ENCODE peak calls at places on chromosomes 4 and X, in eight cellular contexts. I, J, B, N, Q, S, D and F are unnamed samples.

GRCh38 chr4:86558258-86558657 is 35.9 kb upstream of the PTPN13 start:
- DNase-seq in I (no peak), J (no peak), B (no peak), N (no peak), Q (no peak), S (no peak), D (no peak), F (no peak)

GRCh38 chr4:125735107-125735506 is 420.4 kb downstream of the FAT4 start:
- DNase-seq in I (peak), J (no peak), B (peak), N (peak), Q (no peak), S (no peak), D (no peak), F (peak)

GRCh38 chr4:65747386-65747785 is 77.1 kb upstream of the EPHA5 start:
- DNase-seq in I (no peak), J (no peak), B (no peak), N (no peak), Q (no peak), S (no peak), D (no peak), F (no peak)

GRCh38 chr4:26076000-26076587 is 162.1 kb downstream of the SMIM20 start:
- DNase-seq in I (no peak), J (no peak), B (no peak), N (no peak), Q (peak), S (no peak), D (no peak), F (no peak)

GRCh38 chrX:132532955-132533354 is 44.1 kb upstream of the MBNL3 start:
- DNase-seq in I (no peak), J (no peak), B (no peak), N (peak), Q (no peak), S (no peak), D (no peak), F (no peak)

GRCh38 chr4:10346023-10346422 is 111.2 kb downstream of the ZNF518B start:
- DNase-seq in I (no peak), J (no peak), B (no peak), N (no peak), Q (no peak), S (no peak), D (no peak), F (peak)

GRCh38 chrX:142156567-142156966 is 48.5 kb downstream of the MAGEC2 start:
- DNase-seq in I (no peak), J (no peak), B (no peak), N (no peak), Q (no peak), S (no peak), D (no peak), F (no peak)

GRCh38 chr4:183355405-183355804 is 33.2 kb upstream of the CLDN24 start:
- DNase-seq in I (no peak), J (no peak), B (no peak), N (peak), Q (no peak), S (no peak), D (no peak), F (no peak)

GRCh38 chr4:10075953-10076391 is 40.6 kb downstream of the WDR1 start:
- DNase-seq in I (peak), J (no peak), B (no peak), N (no peak), Q (no peak), S (no peak), D (no peak), F (no peak)

GRCh38 chrX:45110494-45110893 is 90.2 kb downstream of the DIPK2B start:
- DNase-seq in I (no peak), J (no peak), B (no peak), N (no peak), Q (no peak), S (no peak), D (no peak), F (no peak)

GRCh38 chrX:40245411-40246140 is 147.8 kb upstream of the BCOR start:
- DNase-seq in I (no peak), J (no peak), B (no peak), N (peak), Q (no peak), S (no peak), D (no peak), F (no peak)

GRCh38 chr4:85707591-85707990 is 232.6 kb downstream of the ARHGAP24 start:
- DNase-seq in I (no peak), J (no peak), B (no peak), N (no peak), Q (no peak), S (no peak), D (no peak), F (no peak)

GRCh38 chr4:36026348-36026747 is 218.0 kb downstream of the ARAP2 start:
- DNase-seq in I (no peak), J (no peak), B (no peak), N (no peak), Q (no peak), S (no peak), D (no peak), F (no peak)

GRCh38 chrX:40153335-40154221 is 55.8 kb upstream of the BCOR start:
- DNase-seq in I (peak), J (no peak), B (peak), N (no peak), Q (peak), S (no peak), D (peak), F (no peak)

GRCh38 chr4:157221426-157221894 is 932 bp downstream of the GRIA2 start:
- DNase-seq in I (no peak), J (no peak), B (peak), N (no peak), Q (no peak), S (no peak), D (peak), F (no peak)

GRCh38 chrX:53714580-53715335 is 28.2 kb upstream of the HUWE1 start:
- DNase-seq in I (peak), J (no peak), B (no peak), N (peak), Q (peak), S (no peak), D (no peak), F (no peak)

GRCh38 chr4:36255575-36255974 is 11.3 kb upstream of the ARAP2 start:
- DNase-seq in I (no peak), J (no peak), B (no peak), N (no peak), Q (peak), S (no peak), D (no peak), F (no peak)

GRCh38 chr4:150010525-150011126 is 67.6 kb upstream of the DCLK2 start:
- DNase-seq in I (peak), J (peak), B (peak), N (peak), Q (no peak), S (no peak), D (no peak), F (no peak)

GRCh38 chr4:3384771-3385701 is 56.7 kb upstream of the HGFAC start:
- DNase-seq in I (peak), J (no peak), B (no peak), N (no peak), Q (peak), S (no peak), D (peak), F (peak)

GRCh38 chrX:3811331-3812311 is 98.2 kb upstream of the PRKX start:
- DNase-seq in I (peak), J (no peak), B (peak), N (peak), Q (no peak), S (no peak), D (peak), F (no peak)

GRCh38 chr4:139777757-139778156 is 112.1 kb downstream of the MGST2 start:
- DNase-seq in I (no peak), J (no peak), B (no peak), N (no peak), Q (no peak), S (no peak), D (no peak), F (no peak)

GRCh38 chr4:138235419-138235952 is 6.7 kb downstream of the SLC7A11 start:
- DNase-seq in I (no peak), J (no peak), B (peak), N (peak), Q (peak), S (no peak), D (no peak), F (peak)

GRCh38 chr4:15198070-15198727 is 195.9 kb downstream of the CPEB2 start:
- DNase-seq in I (no peak), J (no peak), B (no peak), N (peak), Q (no peak), S (no peak), D (no peak), F (no peak)

GRCh38 chr4:143224255-143224654 is 39.5 kb downstream of the USP38 start:
- DNase-seq in I (no peak), J (no peak), B (no peak), N (no peak), Q (no peak), S (no peak), D (no peak), F (no peak)

GRCh38 chr4:75633846-75634245 is 3.5 kb upstream of the CDKL2 start:
- DNase-seq in I (no peak), J (no peak), B (no peak), N (peak), Q (no peak), S (no peak), D (no peak), F (peak)

GRCh38 chr4:73653695-73654106 is 33.5 kb upstream of the RASSF6 start:
- DNase-seq in I (peak), J (no peak), B (peak), N (no peak), Q (peak), S (no peak), D (no peak), F (no peak)

GRCh38 chrX:136879001-136879667 is 1.4 kb downstream of the RBMX start:
- DNase-seq in I (no peak), J (no peak), B (no peak), N (no peak), Q (no peak), S (no peak), D (no peak), F (no peak)

GRCh38 chr4:56506110-56506705 is 617 bp downstream of the ARL9 start:
- DNase-seq in I (no peak), J (no peak), B (peak), N (no peak), Q (no peak), S (no peak), D (no peak), F (no peak)

GRCh38 chrX:48966796-48967579 is 4.7 kb downstream of the KCND1 start:
- DNase-seq in I (no peak), J (no peak), B (no peak), N (peak), Q (no peak), S (no peak), D (no peak), F (no peak)

GRCh38 chrX:81577028-81577427 is 375.1 kb downstream of the SH3BGRL start:
- DNase-seq in I (peak), J (no peak), B (no peak), N (no peak), Q (no peak), S (no peak), D (no peak), F (no peak)

GRCh38 chr4:138911903-138912713 is 103.5 kb upstream of the NOCT start:
- DNase-seq in I (peak), J (no peak), B (peak), N (no peak), Q (no peak), S (peak), D (no peak), F (no peak)

GRCh38 chr4:38166082-38166481 is 205.9 kb downstream of the PTTG2 start:
- DNase-seq in I (no peak), J (no peak), B (no peak), N (no peak), Q (peak), S (no peak), D (no peak), F (no peak)
- TF ChIP-seq CTCF in I (no peak), J (no peak), B (no peak), N (no peak), Q (peak), S (no peak), D (no peak), F (peak)

GRCh38 chrX:23732704-23733103 is 10.4 kb downstream of the ACOT9 start:
- DNase-seq in I (no peak), J (no peak), B (no peak), N (no peak), Q (no peak), S (no peak), D (no peak), F (no peak)
- H3K27ac ChIP-seq in I (no peak), J (no peak), B (no peak), N (no peak), Q (no peak), S (no peak), D (peak), F (no peak)

DNA sequence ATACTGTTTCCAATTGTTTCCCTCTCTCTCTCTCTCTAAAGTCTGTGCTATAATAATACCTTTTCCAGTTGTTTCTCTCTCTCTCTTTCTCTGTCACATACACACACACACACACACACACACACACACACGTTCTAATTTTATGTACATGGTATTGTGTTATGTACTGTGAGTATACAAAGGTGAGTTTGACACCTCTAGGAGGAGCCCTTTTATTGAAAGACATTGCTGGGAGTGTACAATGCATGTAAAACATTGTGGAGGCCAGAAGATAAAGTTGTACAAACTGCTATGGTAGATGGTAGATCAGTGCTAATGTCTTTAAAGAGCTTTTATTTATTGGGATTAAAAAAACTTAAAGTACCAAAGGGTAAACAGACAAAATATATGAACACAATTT is 53.6 kb downstream of the BLTP1 start:
- DNase-seq in I (no peak), J (no peak), B (no peak), N (no peak), Q (no peak), S (no peak), D (no peak), F (no peak)
- TF ChIP-seq CTCF in I (no peak), J (peak), B (no peak), N (no peak), Q (no peak), S (no peak), D (no peak), F (no peak)

GRCh38 chrX:109848451-109849050 is 115.5 kb upstream of the ACSL4 start:
- DNase-seq in I (no peak), J (no peak), B (peak), N (no peak), Q (no peak), S (no peak), D (no peak), F (no peak)
- H3K27ac ChIP-seq in I (no peak), J (no peak), B (peak), N (no peak), Q (no peak), S (no peak), D (no peak), F (no peak)

DNA sequence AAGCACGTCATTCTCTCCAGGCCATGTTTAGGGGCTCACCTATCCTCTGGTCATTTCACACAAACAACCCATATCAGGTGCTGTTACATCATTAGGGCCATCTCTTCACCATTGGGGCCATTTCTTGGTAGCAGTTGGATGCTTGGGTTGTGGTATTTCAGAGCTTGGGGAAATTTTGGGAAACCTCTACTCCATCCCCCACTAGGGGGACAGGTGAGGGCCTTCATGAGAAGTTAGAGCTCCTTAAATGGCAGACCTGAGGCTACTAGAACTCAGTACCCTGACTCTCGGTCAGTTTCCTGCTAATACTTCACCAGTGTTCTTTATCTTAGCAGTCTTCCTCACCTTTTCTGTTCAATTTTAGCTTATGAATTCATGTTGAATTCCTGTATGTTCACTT is 50.2 kb downstream of the ZNF827 start:
- DNase-seq in I (no peak), J (no peak), B (no peak), N (no peak), Q (no peak), S (no peak), D (no peak), F (no peak)
- TF ChIP-seq CTCF in I (no peak), J (no peak), B (peak), N (peak), Q (no peak), S (no peak), D (no peak), F (peak)

GRCh38 chrX:72123471-72124185 is 8.1 kb downstream of the RTL5 start:
- DNase-seq in I (peak), J (no peak), B (no peak), N (peak), Q (peak), S (no peak), D (peak), F (no peak)

GRCh38 chrX:72117636-72118215 is 14.0 kb downstream of the RTL5 start:
- DNase-seq in I (no peak), J (no peak), B (no peak), N (no peak), Q (no peak), S (no peak), D (no peak), F (no peak)

GRCh38 chrX:72121381-72121780 is 10.3 kb downstream of the RTL5 start:
- DNase-seq in I (no peak), J (no peak), B (no peak), N (peak), Q (no peak), S (no peak), D (peak), F (no peak)

GRCh38 chrX:72122621-72123275 is 9.0 kb downstream of the RTL5 start:
- DNase-seq in I (no peak), J (no peak), B (no peak), N (no peak), Q (no peak), S (no peak), D (no peak), F (no peak)

DNA sequence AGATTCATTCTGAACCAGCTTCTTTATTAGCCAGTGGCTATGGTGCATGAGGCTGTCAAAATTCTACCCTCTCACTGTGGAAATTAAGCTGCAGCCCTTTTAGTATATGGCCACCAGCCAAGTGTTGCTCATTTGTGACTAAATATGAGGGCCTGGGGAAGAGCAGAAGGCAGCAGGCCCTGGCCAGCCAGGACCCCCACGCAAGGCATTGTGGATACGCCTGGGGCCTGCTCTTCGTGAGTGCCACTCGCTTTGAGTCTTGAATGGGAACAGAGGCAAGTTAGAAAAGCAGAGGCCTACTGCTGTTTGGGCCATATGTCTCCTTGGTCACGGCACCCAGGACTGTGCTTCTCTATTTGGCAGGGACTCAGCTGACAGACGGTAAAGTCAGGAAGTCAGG is 10.9 kb downstream of the RTL5 start:
- DNase-seq in I (no peak), J (no peak), B (peak), N (no peak), Q (no peak), S (no peak), D (no peak), F (no peak)
- H3K27ac ChIP-seq in I (no peak), J (no peak), B (no peak), N (no peak), Q (peak), S (peak), D (peak), F (no peak)

DNA sequence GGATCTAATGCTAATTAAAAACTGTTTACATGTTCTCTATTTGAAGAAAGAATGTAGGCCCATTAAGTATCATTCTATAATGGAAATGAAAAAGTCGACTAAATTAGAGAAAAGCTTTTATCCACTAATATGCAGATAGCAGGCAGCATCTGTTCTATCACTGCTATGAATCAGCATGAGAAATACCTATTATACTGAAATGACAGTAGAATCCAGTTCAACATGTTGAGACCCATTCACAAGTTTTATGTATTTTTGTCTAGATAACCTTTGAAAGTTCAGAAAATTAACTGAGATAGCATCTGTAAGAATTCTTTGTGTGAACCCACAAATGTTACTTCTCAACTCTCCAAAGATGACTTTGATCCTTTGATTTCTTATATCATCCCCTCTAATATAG is 1254.4 kb upstream of the ADGRL3 start:
- DNase-seq in I (no peak), J (no peak), B (no peak), N (no peak), Q (no peak), S (no peak), D (no peak), F (peak)
- TF ChIP-seq CTCF in I (no peak), J (no peak), B (no peak), N (no peak), Q (no peak), S (no peak), D (no peak), F (no peak)

DNA sequence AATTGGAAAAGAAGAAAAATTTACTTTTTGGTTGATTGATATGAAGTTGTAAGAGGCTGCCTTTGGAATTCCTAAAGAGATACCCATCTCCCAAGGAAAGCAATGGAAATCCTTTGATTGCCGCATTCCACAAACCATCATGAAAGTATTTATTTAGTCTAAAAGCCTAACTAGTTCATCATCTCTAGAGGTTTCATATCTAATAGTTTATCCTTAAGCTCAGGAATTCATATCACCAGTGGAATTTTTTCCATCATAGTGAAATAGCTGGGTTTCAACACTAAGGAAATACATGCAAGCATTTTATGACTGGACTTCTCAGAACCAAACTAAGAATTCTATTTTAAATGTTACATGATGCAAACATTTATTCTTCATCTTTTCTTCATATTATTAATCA is 144.9 kb downstream of the FBXO8 start:
- DNase-seq in I (no peak), J (no peak), B (no peak), N (no peak), Q (no peak), S (no peak), D (no peak), F (no peak)
- H3K27ac ChIP-seq in I (no peak), J (no peak), B (no peak), N (no peak), Q (no peak), S (no peak), D (no peak), F (no peak)